ENCODE peak calls at places on chromosomes 7 and 10, in ten cellular contexts. A, Y, M, C, O, H, X, B, E and N are unnamed samples.
A peak's percentile ranks its signal among the peaks of the same experiment; 100 is the strongest.

GRCh38 chr10:75400769-75401568 is 595 bp downstream of the ZNF503 start:
- DNase-seq in A (peak; percentile 71), Y (peak; percentile 43), M (peak; percentile 84), C (peak; percentile 58), O (peak; percentile 40), H (no peak), X (no peak), B (no peak), E (peak; percentile 26), N (peak; percentile 49)

GRCh38 chr10:69217119-69217754 is 2.9 kb upstream of the HKDC1 start:
- DNase-seq in A (no peak), Y (peak; percentile 95), M (no peak), C (peak; percentile 92), O (no peak), H (peak; percentile 95), X (peak; percentile 32), B (peak; percentile 40), E (peak; percentile 74), N (no peak)

GRCh38 chr7:151626422-151627115 is 106.9 kb upstream of the RHEB start:
- DNase-seq in A (peak; percentile 39), Y (no peak), M (no peak), C (no peak), O (peak; percentile 32), H (no peak), X (no peak), B (peak; percentile 37), E (no peak), N (no peak)

GRCh38 chr10:68271104-68271882 is 39.4 kb upstream of the ATOH7 start:
- DNase-seq in A (no peak), Y (peak; percentile 88), M (no peak), C (no peak), O (no peak), H (no peak), X (no peak), B (no peak), E (no peak), N (no peak)

GRCh38 chr7:92002720-92003119 is 62.1 kb downstream of the AKAP9 start:
- DNase-seq in A (no peak), Y (no peak), M (no peak), C (no peak), O (peak; percentile 24), H (no peak), X (no peak), B (no peak), E (no peak), N (no peak)

GRCh38 chr10:100025528-100026070 is 15.9 kb upstream of the DNMBP start:
- DNase-seq in A (no peak), Y (no peak), M (no peak), C (no peak), O (no peak), H (no peak), X (no peak), B (no peak), E (no peak), N (no peak)

GRCh38 chr10:66586073-66586472 is 339.8 kb upstream of the LRRTM3 start:
- DNase-seq in A (peak; percentile 6), Y (no peak), M (no peak), C (no peak), O (no peak), H (no peak), X (no peak), B (no peak), E (no peak), N (no peak)

GRCh38 chr7:94580601-94581000 is 71.0 kb downstream of the CASD1 start:
- DNase-seq in A (no peak), Y (peak; percentile 14), M (no peak), C (peak; percentile 8), O (no peak), H (no peak), X (peak; percentile 10), B (peak; percentile 46), E (peak; percentile 32), N (no peak)

GRCh38 chr7:34719651-34720050 is 61.6 kb downstream of the NPSR1 start:
- DNase-seq in A (no peak), Y (no peak), M (no peak), C (no peak), O (no peak), H (no peak), X (no peak), B (no peak), E (no peak), N (no peak)

GRCh38 chr7:34723338-34723737 is 65.3 kb downstream of the NPSR1 start:
- DNase-seq in A (no peak), Y (no peak), M (no peak), C (no peak), O (no peak), H (no peak), X (no peak), B (no peak), E (no peak), N (no peak)

GRCh38 chr7:34723866-34724490 is 66.0 kb downstream of the NPSR1 start:
- DNase-seq in A (no peak), Y (peak; percentile 2), M (no peak), C (no peak), O (no peak), H (no peak), X (no peak), B (no peak), E (no peak), N (no peak)

GRCh38 chr7:34718867-34719266 is 60.8 kb downstream of the NPSR1 start:
- DNase-seq in A (no peak), Y (no peak), M (no peak), C (no peak), O (no peak), H (no peak), X (no peak), B (no peak), E (no peak), N (no peak)

DNA sequence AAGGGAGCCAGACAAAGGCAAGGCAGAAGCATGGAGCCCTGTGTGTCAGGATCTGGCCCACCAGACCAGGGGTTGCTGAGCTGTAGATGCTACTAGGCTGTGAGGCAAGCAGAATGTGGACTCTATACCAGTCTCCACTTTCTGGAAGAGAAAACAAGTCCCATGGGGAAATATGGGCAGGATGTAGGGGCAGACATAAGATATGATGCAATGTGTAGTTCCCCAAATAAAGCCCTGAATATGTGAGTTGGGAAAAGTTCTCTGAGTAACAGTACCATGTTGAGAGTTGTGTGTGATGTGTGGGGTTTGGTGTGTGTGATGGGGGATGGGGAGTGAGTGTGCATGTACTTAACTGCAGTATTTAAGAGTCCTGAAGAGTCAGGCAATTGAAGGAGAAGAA is 62.3 kb downstream of the NPSR1 start:
- DNase-seq in A (no peak), Y (no peak), M (no peak), C (no peak), O (no peak), H (no peak), X (no peak), B (no peak), E (no peak), N (no peak)
- TF ChIP-seq CTCF in A (no peak), Y (no peak), M (no peak), C (no peak), O (no peak), H (no peak), X (no peak), B (no peak), E (no peak), N (no peak)

DNA sequence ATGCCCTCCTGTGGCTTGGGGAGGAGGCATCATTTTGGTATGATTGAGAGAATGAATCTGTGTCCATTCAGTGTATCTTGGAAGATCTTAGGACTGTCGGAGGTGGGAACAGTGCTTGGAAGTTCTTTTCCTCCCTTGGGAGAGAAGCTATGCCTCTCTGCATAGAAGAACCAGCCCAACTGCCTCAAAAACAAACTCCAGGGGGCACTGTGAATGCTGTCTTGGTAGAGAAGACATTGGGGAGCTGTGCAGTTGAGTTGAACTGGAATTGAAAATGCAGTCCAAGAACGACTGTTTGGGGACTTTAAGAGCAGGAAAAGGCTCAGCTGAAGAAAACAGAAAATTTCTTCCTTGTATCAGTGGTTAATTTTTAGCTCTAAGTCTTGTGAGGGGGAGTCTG is 4.9 kb upstream of the GJD4 start:
- DNase-seq in A (no peak), Y (no peak), M (no peak), C (no peak), O (no peak), H (no peak), X (no peak), B (no peak), E (no peak), N (no peak)
- TF ChIP-seq CTCF in A (no peak), Y (peak; percentile 30), M (no peak), C (no peak), O (no peak), H (peak; percentile 15), X (peak; percentile 40), B (no peak), E (peak; percentile 28), N (no peak)

GRCh38 chr10:89327803-89328441 is at the start of gene IFIT3:
- DNase-seq in A (peak; percentile 60), Y (peak; percentile 99), M (no peak), C (peak; percentile 86), O (peak; percentile 75), H (peak; percentile 64), X (peak; percentile 91), B (peak; percentile 36), E (peak; percentile 95), N (peak; percentile 11)
- TF ChIP-seq CTCF in A (no peak), Y (no peak), M (no peak), C (no peak), O (no peak), H (no peak), X (no peak), B (no peak), E (no peak), N (no peak)

GRCh38 chr7:137895301-137896201 is 48.8 kb upstream of the DGKI start:
- DNase-seq in A (no peak), Y (no peak), M (no peak), C (no peak), O (peak; percentile 86), H (no peak), X (no peak), B (no peak), E (no peak), N (peak; percentile 60)

GRCh38 chr7:137903382-137904169 is 56.8 kb upstream of the DGKI start:
- DNase-seq in A (peak; percentile 54), Y (peak; percentile 86), M (peak; percentile 78), C (peak; percentile 55), O (peak; percentile 89), H (peak; percentile 69), X (peak; percentile 50), B (peak; percentile 58), E (peak; percentile 84), N (peak; percentile 77)

GRCh38 chr7:137904826-137905225 is 58.1 kb upstream of the DGKI start:
- DNase-seq in A (no peak), Y (no peak), M (no peak), C (no peak), O (no peak), H (no peak), X (no peak), B (no peak), E (no peak), N (no peak)

GRCh38 chr7:137900137-137900536 is 53.4 kb upstream of the DGKI start:
- DNase-seq in A (no peak), Y (no peak), M (no peak), C (no peak), O (no peak), H (no peak), X (no peak), B (no peak), E (no peak), N (no peak)

DNA sequence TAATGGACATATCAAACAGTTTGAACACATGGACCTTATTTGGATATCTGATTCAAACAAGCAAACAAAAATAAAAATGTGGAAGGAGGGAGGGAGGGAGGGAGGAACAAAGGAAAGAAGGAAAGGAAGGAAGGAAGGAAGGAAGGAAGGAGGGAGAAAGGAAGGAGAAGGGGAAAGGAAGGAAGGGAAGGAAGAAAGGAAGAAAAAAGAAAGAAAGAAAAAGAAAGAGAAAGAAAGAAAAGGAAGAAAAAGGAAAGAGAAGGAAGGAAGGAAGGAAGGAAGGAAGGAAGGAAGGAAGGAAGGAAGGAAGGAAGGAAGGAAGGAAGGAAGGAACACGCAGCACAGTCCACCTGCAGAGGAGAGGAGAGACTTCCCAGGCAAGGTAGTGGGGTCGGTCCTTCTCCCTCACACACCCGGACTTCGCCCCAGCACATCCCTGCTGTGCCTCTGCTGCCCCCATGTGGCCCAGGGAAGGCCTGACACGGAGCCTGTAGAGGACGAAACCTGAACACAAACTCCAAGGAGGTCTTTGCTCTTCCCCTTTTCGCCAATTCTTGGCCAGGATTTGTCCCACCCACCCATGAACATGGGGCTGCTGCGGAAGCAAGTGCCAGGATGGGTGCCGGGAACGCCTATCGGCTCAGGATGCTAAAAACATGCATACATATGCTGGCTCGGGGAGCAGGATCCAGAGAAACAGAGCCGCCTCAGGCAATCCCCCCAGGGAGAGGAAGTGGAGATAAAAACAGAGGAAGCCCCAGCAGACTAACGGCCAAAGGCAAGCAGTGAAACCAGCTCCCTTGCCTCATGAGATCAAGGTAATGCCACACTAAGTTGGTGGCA is 52.3 kb upstream of the DGKI start:
- DNase-seq in A (peak; percentile 90), Y (peak; percentile 77), M (peak; percentile 93), C (peak; percentile 56), O (peak; percentile 88), H (peak; percentile 59), X (peak; percentile 47), B (peak; percentile 78), E (peak; percentile 71), N (peak; percentile 74)
- TF ChIP-seq CTCF in A (peak; percentile 73), Y (peak; percentile 98), M (peak; percentile 87), C (peak; percentile 97), O (peak; percentile 98), H (peak; percentile 95), X (peak; percentile 98), B (peak; percentile 95), E (peak; percentile 98), N (peak; percentile 95)